ENCODE peak calls at places on chromosomes 6 and 20, in four cellular contexts. One of them, this sample, is unnamed.

GRCh38 chr20:33862709-33863403 is 51.7 kb downstream of the CHMP4B start:
- DNase-seq in HCT116: no peak
- DNase-seq in K562: peak; percentile 83
- DNase-seq in Panc1: no peak
- DNase-seq in this sample: peak; percentile 76

GRCh38 chr20:5513975-5514516 is 197.3 kb upstream of the PROKR2 start:
- DNase-seq in Panc1: peak; percentile 28
- DNase-seq in K562: no peak
- DNase-seq in HCT116: peak; percentile 68
- DNase-seq in this sample: peak; percentile 99

GRCh38 chr20:48986899-48987298 is 59.2 kb upstream of the CSE1L start:
- DNase-seq in Panc1: no peak
- DNase-seq in K562: peak; percentile 17
- DNase-seq in HCT116: no peak
- DNase-seq in this sample: peak; percentile 49

GRCh38 chr6:54624779-54625178 is 221.8 kb upstream of the FAM83B start:
- DNase-seq in K562: no peak
- DNase-seq in HCT116: no peak
- DNase-seq in Panc1: no peak
- DNase-seq in this sample: no peak

GRCh38 chr20:55977723-55978481 is 27.4 kb downstream of the CBLN4 start:
- DNase-seq in HCT116: no peak
- DNase-seq in K562: no peak
- DNase-seq in Panc1: no peak
- DNase-seq in this sample: no peak

GRCh38 chr6:41509596-41509995 is 36.6 kb upstream of the FOXP4 start:
- DNase-seq in HCT116: no peak
- DNase-seq in K562: no peak
- DNase-seq in Panc1: no peak
- DNase-seq in this sample: no peak

GRCh38 chr20:47318596-47319516 is 37.6 kb downstream of the ZMYND8 start:
- DNase-seq in K562: peak; percentile 68
- DNase-seq in HCT116: no peak
- DNase-seq in Panc1: no peak
- DNase-seq in this sample: peak; percentile 62

GRCh38 chr20:31934968-31935764 is 16.7 kb downstream of the PDRG1 start:
- DNase-seq in K562: no peak
- DNase-seq in Panc1: no peak
- DNase-seq in HCT116: no peak
- DNase-seq in this sample: peak; percentile 29

GRCh38 chr20:18224968-18225568 is 63.3 kb upstream of the ZNF133 start:
- DNase-seq in K562: no peak
- DNase-seq in Panc1: peak; percentile 20
- DNase-seq in HCT116: peak; percentile 12
- DNase-seq in this sample: peak; percentile 26

GRCh38 chr6:13120483-13121482 is 207.6 kb downstream of the TBC1D7 start:
- DNase-seq in K562: no peak
- DNase-seq in HCT116: no peak
- DNase-seq in Panc1: no peak
- DNase-seq in this sample: no peak

GRCh38 chr6:87756858-87757257 is 54.8 kb upstream of the AKIRIN2 start:
- DNase-seq in HCT116: no peak
- DNase-seq in K562: peak; percentile 65
- DNase-seq in Panc1: no peak
- DNase-seq in this sample: no peak

GRCh38 chr6:121809211-121809610 is 373.8 kb downstream of the GJA1 start:
- DNase-seq in Panc1: no peak
- DNase-seq in HCT116: no peak
- DNase-seq in K562: no peak
- DNase-seq in this sample: no peak

GRCh38 chr20:41174373-41174772 is 37.0 kb downstream of the PLCG1 start:
- DNase-seq in HCT116: no peak
- DNase-seq in Panc1: no peak
- DNase-seq in K562: no peak
- DNase-seq in this sample: no peak

GRCh38 chr6:56724455-56724854 is 81.8 kb upstream of the DST start:
- DNase-seq in HCT116: no peak
- DNase-seq in K562: no peak
- DNase-seq in Panc1: no peak
- DNase-seq in this sample: no peak

GRCh38 chr6:134310817-134311216 is 7.1 kb downstream of the SGK1 start:
- DNase-seq in Panc1: no peak
- DNase-seq in HCT116: no peak
- DNase-seq in K562: no peak
- DNase-seq in this sample: no peak

GRCh38 chr20:33524261-33524660 is 34.4 kb downstream of the CBFA2T2 start:
- DNase-seq in K562: no peak
- DNase-seq in HCT116: no peak
- DNase-seq in Panc1: no peak
- DNase-seq in this sample: no peak

GRCh38 chr6:150182460-150183078 is 39.7 kb downstream of the PPP1R14C start:
- DNase-seq in HCT116: no peak
- DNase-seq in K562: no peak
- DNase-seq in Panc1: no peak
- DNase-seq in this sample: no peak

GRCh38 chr20:23690581-23690980 is 1.7 kb upstream of the CST4 start:
- DNase-seq in Panc1: no peak
- DNase-seq in K562: no peak
- DNase-seq in HCT116: no peak
- DNase-seq in this sample: no peak

GRCh38 chr20:49747707-49748524 is 34.2 kb upstream of the B4GALT5 start:
- DNase-seq in K562: no peak
- DNase-seq in HCT116: no peak
- DNase-seq in Panc1: no peak
- DNase-seq in this sample: peak; percentile 57

DNA sequence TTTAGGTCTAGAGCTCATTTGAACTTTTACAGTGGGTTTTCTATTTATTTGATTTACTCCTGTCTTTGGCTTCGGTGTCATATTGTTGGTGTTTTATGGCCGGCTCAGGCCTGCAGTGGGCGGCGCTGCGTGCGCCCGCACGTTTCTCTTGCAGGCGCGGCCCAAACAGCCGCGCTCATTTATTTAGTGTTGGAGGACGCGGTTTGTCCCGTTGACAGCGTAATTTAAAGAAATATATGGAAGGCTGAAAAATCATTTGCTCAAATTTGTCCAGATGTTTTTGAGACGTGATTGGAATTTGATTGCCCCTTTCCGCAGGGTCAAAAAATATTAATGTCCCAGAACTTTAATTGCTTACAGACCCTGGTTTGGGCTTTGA is 22.1 kb downstream of the TFAP2B start:
- DNase-seq in Panc1: no peak
- DNase-seq in HCT116: no peak
- DNase-seq in K562: no peak
- DNase-seq in this sample: no peak
- TF ChIP-seq TCF7L2 in Panc1: no peak
- TF ChIP-seq TCF7L2 in HCT116: no peak
- TF ChIP-seq TCF7L2 in K562: no peak
- TF ChIP-seq TCF7L2 in this sample: no peak

DNA sequence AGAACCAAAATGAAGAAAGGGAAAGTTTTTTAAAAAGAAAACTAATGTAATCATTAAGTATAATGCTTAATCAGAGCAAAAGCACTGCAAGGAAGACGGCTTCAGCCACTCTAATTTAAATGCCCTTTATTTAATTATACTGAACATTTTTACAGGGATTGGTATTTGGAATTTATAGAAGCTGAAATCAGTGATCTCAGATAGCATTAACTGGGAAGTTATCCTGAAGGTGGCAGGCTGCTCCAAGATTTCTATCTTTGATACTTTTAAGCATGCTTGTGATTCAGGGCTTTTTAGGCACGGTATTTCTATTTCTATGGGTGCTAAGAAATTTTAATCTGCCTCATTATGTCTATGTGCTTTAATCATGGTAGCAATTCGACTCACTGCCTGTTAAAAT is 1.3 kb upstream of the NDUFAF4 start:
- DNase-seq in Panc1: peak; percentile 33
- DNase-seq in HCT116: peak; percentile 37
- DNase-seq in K562: no peak
- DNase-seq in this sample: peak; percentile 19
- TF ChIP-seq TCF7L2 in Panc1: no peak
- TF ChIP-seq TCF7L2 in HCT116: no peak
- TF ChIP-seq TCF7L2 in K562: no peak
- TF ChIP-seq TCF7L2 in this sample: no peak

GRCh38 chr6:20441236-20441635 is 39.6 kb downstream of the E2F3 start:
- DNase-seq in HCT116: no peak
- DNase-seq in K562: no peak
- DNase-seq in Panc1: no peak
- DNase-seq in this sample: no peak
- TF ChIP-seq TCF7L2 in HCT116: no peak
- TF ChIP-seq TCF7L2 in K562: no peak
- TF ChIP-seq TCF7L2 in Panc1: no peak
- TF ChIP-seq TCF7L2 in this sample: no peak

GRCh38 chr6:4608361-4609115 is 167.7 kb upstream of the CDYL start:
- DNase-seq in Panc1: no peak
- DNase-seq in K562: no peak
- DNase-seq in HCT116: no peak
- DNase-seq in this sample: no peak
- TF ChIP-seq TCF7L2 in Panc1: no peak
- TF ChIP-seq TCF7L2 in K562: no peak
- TF ChIP-seq TCF7L2 in HCT116: no peak
- TF ChIP-seq TCF7L2 in this sample: no peak

GRCh38 chr6:148557796-148558457 is 188.9 kb upstream of the UST start:
- DNase-seq in Panc1: no peak
- DNase-seq in K562: no peak
- DNase-seq in HCT116: no peak
- DNase-seq in this sample: no peak
- TF ChIP-seq TCF7L2 in Panc1: no peak
- TF ChIP-seq TCF7L2 in K562: no peak
- TF ChIP-seq TCF7L2 in HCT116: no peak
- TF ChIP-seq TCF7L2 in this sample: no peak

GRCh38 chr20:51043811-51044210 is 20.9 kb upstream of the KCNG1 start:
- DNase-seq in HCT116: no peak
- DNase-seq in K562: no peak
- DNase-seq in Panc1: no peak
- DNase-seq in this sample: no peak

GRCh38 chr20:51042657-51043247 is 19.8 kb upstream of the KCNG1 start:
- DNase-seq in HCT116: peak; percentile 22
- DNase-seq in K562: no peak
- DNase-seq in Panc1: no peak
- DNase-seq in this sample: peak; percentile 54

GRCh38 chr20:51044796-51045195 is 21.9 kb upstream of the KCNG1 start:
- DNase-seq in Panc1: no peak
- DNase-seq in K562: no peak
- DNase-seq in HCT116: no peak
- DNase-seq in this sample: no peak

GRCh38 chr20:51046021-51046985 is 23.4 kb upstream of the KCNG1 start:
- DNase-seq in HCT116: no peak
- DNase-seq in Panc1: no peak
- DNase-seq in K562: no peak
- DNase-seq in this sample: no peak

GRCh38 chr20:51042064-51042463 is 19.2 kb upstream of the KCNG1 start:
- DNase-seq in K562: no peak
- DNase-seq in HCT116: no peak
- DNase-seq in Panc1: no peak
- DNase-seq in this sample: no peak
- TF ChIP-seq TCF7L2 in K562: no peak
- TF ChIP-seq TCF7L2 in HCT116: no peak
- TF ChIP-seq TCF7L2 in Panc1: no peak
- TF ChIP-seq TCF7L2 in this sample: no peak

GRCh38 chr6:35557239-35557638 is 44.5 kb upstream of the TULP1 start:
- DNase-seq in Panc1: no peak
- DNase-seq in K562: no peak
- DNase-seq in HCT116: no peak
- DNase-seq in this sample: no peak
- TF ChIP-seq TCF7L2 in Panc1: no peak
- TF ChIP-seq TCF7L2 in K562: no peak
- TF ChIP-seq TCF7L2 in HCT116: no peak
- TF ChIP-seq TCF7L2 in this sample: no peak

This sample was measured in HepG2.